ENCODE peak calls at places on chromosomes 1 and 21, in five cellular contexts. E, M, H, V and S are unnamed samples.

GRCh38 chr1:48718696-48719095 is 58.0 kb downstream of the BEND5 start:
- DNase-seq in E (no peak), H (no peak), V (no peak), M (no peak), S (no peak)

GRCh38 chr1:223472057-223472456 is 78.8 kb downstream of the CCDC185 start:
- DNase-seq in V (no peak), E (no peak), M (no peak), H (no peak), S (no peak)

GRCh38 chr1:22731924-22732522 is 21.4 kb downstream of the EPHB2 start:
- DNase-seq in V (no peak), M (no peak), E (no peak), H (no peak), S (no peak)

GRCh38 chr1:34235594-34235993 is 58.9 kb downstream of the C1orf94 start:
- DNase-seq in H (no peak), E (no peak), M (no peak), V (no peak), S (no peak)

GRCh38 chr1:25063591-25064416 is 133.7 kb upstream of the RUNX3 start:
- DNase-seq in V (no peak), E (no peak), M (no peak), H (no peak), S (no peak)

GRCh38 chr1:218674280-218674773 is 329.2 kb downstream of the TGFB2 start:
- DNase-seq in H (peak; percentile 43), E (no peak), V (no peak), M (peak; percentile 20), S (peak; percentile 15)

GRCh38 chr1:9248341-9249262 is 14.0 kb downstream of the H6PD start:
- DNase-seq in H (peak; percentile 57), E (no peak), M (no peak), V (no peak), S (no peak)

GRCh38 chr1:203051841-203052324 is 25.6 kb downstream of the PPFIA4 start:
- DNase-seq in V (no peak), M (no peak), H (peak; percentile 60), E (no peak), S (no peak)

GRCh38 chr1:153959454-153959853 is 1.0 kb upstream of the CRTC2 start:
- DNase-seq in E (no peak), H (no peak), V (no peak), M (no peak), S (no peak)

GRCh38 chr21:38788275-38788911 is 17.3 kb upstream of the ETS2 start:
- DNase-seq in H (no peak), M (no peak), E (no peak), V (no peak), S (no peak)

GRCh38 chr1:183124259-183124658 is 61.8 kb upstream of the LAMC2 start:
- DNase-seq in E (peak; percentile 50), V (no peak), H (no peak), M (no peak), S (peak; percentile 48)

GRCh38 chr1:56477164-56478111 is 101.9 kb downstream of the PLPP3 start:
- DNase-seq in H (peak; percentile 91), V (no peak), M (peak; percentile 69), E (peak; percentile 52), S (peak; percentile 82)

GRCh38 chr1:199242162-199242561 is 603.3 kb downstream of the PTPRC start:
- DNase-seq in H (no peak), M (no peak), E (no peak), V (no peak), S (no peak)

GRCh38 chr1:24557711-24558121 is 1.8 kb downstream of the NCMAP start:
- DNase-seq in M (peak; percentile 82), V (no peak), E (peak; percentile 44), H (peak; percentile 4), S (peak; percentile 33)

GRCh38 chr1:243236604-243237252 is 18.4 kb downstream of the CEP170 start:
- DNase-seq in E (no peak), V (no peak), M (no peak), H (no peak), S (no peak)

GRCh38 chr1:56550132-56550531 is 29.2 kb downstream of the PLPP3 start:
- DNase-seq in E (no peak), V (no peak), M (no peak), H (no peak), S (no peak)

GRCh38 chr1:202501281-202501680 is 152.8 kb downstream of the PPP1R12B start:
- DNase-seq in M (no peak), V (no peak), H (no peak), E (no peak), S (no peak)

GRCh38 chr1:98914547-98914946 is 90.1 kb downstream of the PLPPR5 start:
- DNase-seq in H (no peak), V (no peak), M (no peak), E (no peak), S (no peak)

GRCh38 chr1:111182052-111182451 is 18.4 kb downstream of the DENND2D start:
- DNase-seq in V (no peak), H (no peak), M (no peak), E (no peak), S (no peak)

GRCh38 chr1:74193908-74194307 is 4.1 kb downstream of the LRRIQ3 start:
- DNase-seq in H (no peak), V (no peak), E (no peak), M (no peak), S (peak; percentile 3)

GRCh38 chr1:32250893-32251716 is at the start of gene LCK:
- DNase-seq in V (no peak), H (no peak), E (peak; percentile 42), M (no peak), S (no peak)

GRCh38 chr1:161139765-161140164 is 7.3 kb upstream of the DEDD start:
- DNase-seq in H (no peak), M (peak; percentile 52), E (no peak), V (peak; percentile 43), S (no peak)

GRCh38 chr1:236140705-236141446 is 1.5 kb upstream of the GPR137B start:
- DNase-seq in E (no peak), V (no peak), M (no peak), H (no peak), S (no peak)

GRCh38 chr1:104905322-104905721 is 1155.6 kb downstream of the AMY1C start:
- DNase-seq in E (no peak), M (no peak), V (no peak), H (no peak), S (no peak)

GRCh38 chr1:154608522-154609294 is 722 bp upstream of the ADAR start:
- DNase-seq in H (peak; percentile 68), E (peak; percentile 43), V (peak; percentile 66), M (peak; percentile 44), S (peak; percentile 58)

GRCh38 chr1:11072216-11072917 is 12.5 kb upstream of the SRM start:
- DNase-seq in H (peak; percentile 7), V (no peak), E (no peak), M (peak; percentile 43), S (no peak)

GRCh38 chr1:232853994-232854532 is 48.8 kb downstream of the MAP10 start:
- DNase-seq in M (no peak), H (no peak), V (no peak), E (no peak), S (no peak)

GRCh38 chr1:109248797-109249629 is at the start of gene CELSR2:
- DNase-seq in M (peak; percentile 71), V (peak; percentile 93), E (peak; percentile 70), H (peak; percentile 54), S (peak; percentile 77)

GRCh38 chr1:50527249-50527986 is 104.2 kb upstream of the DMRTA2 start:
- DNase-seq in E (no peak), M (no peak), H (no peak), V (no peak), S (no peak)

GRCh38 chr1:230868736-230869385 is 540 bp upstream of the C1orf198 start:
- DNase-seq in V (no peak), E (peak; percentile 60), M (peak; percentile 79), H (peak; percentile 48), S (peak; percentile 84)

GRCh38 chr1:222165625-222166024 is 382.3 kb downstream of the HHIPL2 start:
- DNase-seq in E (no peak), H (no peak), V (no peak), M (no peak), S (no peak)

GRCh38 chr21:41251961-41252642 is 64.5 kb upstream of the FAM3B start:
- DNase-seq in V (no peak), M (no peak), E (no peak), H (no peak), S (no peak)

GRCh38 chr1:115299266-115299665 is 38.8 kb downstream of the NGF start:
- DNase-seq in M (no peak), V (no peak), H (no peak), E (no peak), S (no peak)

DNA sequence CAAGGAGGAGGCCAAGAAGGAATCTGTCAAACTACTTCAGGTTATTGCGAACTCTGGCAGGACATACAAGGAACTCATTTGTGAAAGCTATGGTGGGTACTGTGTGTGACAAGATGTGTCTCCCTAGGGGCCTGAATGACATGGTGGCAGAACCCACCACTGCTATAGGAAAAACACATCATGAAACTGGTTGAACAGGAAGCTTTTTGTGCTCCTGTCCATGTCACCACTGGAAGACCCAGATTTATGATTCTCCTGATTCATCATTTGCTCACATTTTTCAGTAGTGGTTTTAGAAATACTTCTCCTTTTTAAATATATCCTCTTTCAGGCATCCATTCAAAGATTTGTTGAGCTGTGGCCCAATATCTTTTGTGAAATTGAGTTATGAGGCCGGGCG is 23.6 kb downstream of the ARMH1 start:
- DNase-seq in H (no peak), V (no peak), M (no peak), E (no peak), S (no peak)
- H3K4me1 ChIP-seq in H (no peaks in the 10 kb centered on the region), V (no peaks in the 10 kb centered on the region), M (no peaks in the 10 kb centered on the region), E (no peaks in the 10 kb centered on the region), S (no peaks in the 10 kb centered on the region)

DNA sequence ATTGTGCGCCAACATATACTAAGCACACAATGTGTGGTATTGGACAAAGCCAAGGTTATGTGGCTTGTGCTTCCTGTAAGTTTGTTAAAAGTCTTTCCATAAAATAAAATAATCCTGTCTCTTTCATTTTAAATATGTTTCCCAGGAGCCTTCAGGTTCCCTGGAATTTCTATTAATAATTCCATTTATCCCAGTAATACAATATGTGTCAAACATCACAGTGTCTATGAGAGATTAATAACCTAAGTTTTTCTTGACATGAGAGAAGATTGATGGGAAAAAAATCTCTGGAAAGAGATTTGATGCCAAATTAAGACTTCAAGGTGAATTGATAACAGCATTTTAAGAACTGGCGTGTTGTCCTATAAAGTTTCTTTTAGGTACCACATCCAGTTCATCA is 507.0 kb downstream of the TTLL7 start:
- DNase-seq in M (no peak), E (no peak), H (no peak), V (no peak), S (no peak)
- TF ChIP-seq POLR2A in M (no peak), E (no peak), H (no peak), V (no peak), S (no peak)

GRCh38 chr1:206770531-206771352 is at the start of gene IL19:
- DNase-seq in M (no peak), V (no peak), H (no peak), E (peak; percentile 18), S (no peak)
- H3K4me1 ChIP-seq in M (peaks cover 6% of the 10 kb centered on the region), V (peaks cover 33% of the 10 kb centered on the region), H (no peaks in the 10 kb centered on the region), E (peaks cover 8% of the 10 kb centered on the region), S (peaks cover 6% of the 10 kb centered on the region)

GRCh38 chr1:31152181-31152768 is 86.8 kb upstream of the PUM1 start:
- DNase-seq in M (no peak), H (no peak), V (no peak), E (no peak), S (no peak)

GRCh38 chr1:31153423-31153822 is 86.3 kb downstream of the NKAIN1 start:
- DNase-seq in H (no peak), M (no peak), V (no peak), E (no peak), S (no peak)

GRCh38 chr1:31155216-31155806 is 84.4 kb downstream of the NKAIN1 start:
- DNase-seq in E (peak; percentile 78), V (peak; percentile 94), H (peak; percentile 79), M (peak; percentile 67), S (peak; percentile 72)

GRCh38 chr1:31154000-31154631 is 85.6 kb downstream of the NKAIN1 start:
- DNase-seq in E (no peak), H (no peak), M (no peak), V (peak; percentile 13), S (peak; percentile 10)

GRCh38 chr1:31154632-31155215 is 85.0 kb downstream of the NKAIN1 start:
- DNase-seq in M (peak; percentile 92), H (peak; percentile 87), E (peak; percentile 90), V (peak; percentile 99), S (peak; percentile 99)
- TF ChIP-seq POLR2A in M (peak; percentile 79), H (no peak), E (peak; percentile 37), V (peak; percentile 77), S (no peak)